ENCODE peak calls at places on chromosomes 5 and 9, in five cellular contexts. Z is bronchial epithelial cell; N is omental fat pad; J is CD8-positive, alpha-beta T cell; W is foreskin fibroblast. U is an unnamed sample.

GRCh38 chr5:61407706-61408105 is 75.6 kb downstream of the ZSWIM6 start:
- DNase-seq in Z (peak; percentile 25), N (no peak), J (no peak), W (no peak), U (no peak)

GRCh38 chr9:128499920-128500319 is 4.6 kb upstream of the GLE1 start:
- DNase-seq in Z (no peak), N (no peak), J (no peak), W (no peak), U (no peak)

GRCh38 chr5:112511920-112512319 is 92.8 kb upstream of the EPB41L4A start:
- DNase-seq in Z (no peak), N (no peak), J (no peak), W (no peak), U (no peak)

GRCh38 chr9:113614843-113615648 is 151.5 kb downstream of the RGS3 start:
- DNase-seq in Z (no peak), N (no peak), J (no peak), W (peak; percentile 70), U (no peak)

GRCh38 chr9:37302277-37302676 is 120.2 kb upstream of the GRHPR start:
- DNase-seq in Z (no peak), N (no peak), J (peak; percentile 46), W (no peak), U (no peak)

GRCh38 chr5:60978968-60979367 is 34.0 kb downstream of the NDUFAF2 start:
- DNase-seq in Z (no peak), N (no peak), J (no peak), W (no peak), U (no peak)

GRCh38 chr5:116769470-116769869 is 194.8 kb upstream of the SEMA6A start:
- DNase-seq in Z (no peak), N (no peak), J (no peak), W (no peak), U (no peak)

GRCh38 chr5:77103457-77103856 is 16.4 kb upstream of the ZBED3 start:
- DNase-seq in Z (no peak), N (no peak), J (no peak), W (peak; percentile 23), U (no peak)

GRCh38 chr9:5355817-5356216 is 16.1 kb upstream of the RLN1 start:
- DNase-seq in Z (no peak), N (no peak), J (no peak), W (no peak), U (no peak)

GRCh38 chr5:77232545-77232944 is 22.1 kb downstream of the PDE8B start:
- DNase-seq in Z (no peak), N (no peak), J (no peak), W (no peak), U (no peak)

GRCh38 chr5:134051305-134051704 is 46.5 kb upstream of the VDAC1 start:
- DNase-seq in Z (peak; percentile 76), N (no peak), J (no peak), W (peak; percentile 43), U (no peak)

GRCh38 chr9:94281101-94281500 is 22.0 kb downstream of the ZNF169 start:
- DNase-seq in Z (no peak), N (no peak), J (no peak), W (no peak), U (no peak)

GRCh38 chr5:116174111-116174510 is 89.3 kb downstream of the COMMD10 start:
- DNase-seq in Z (no peak), N (no peak), J (no peak), W (no peak), U (no peak)

GRCh38 chr5:81426347-81426746 is 32.4 kb upstream of the ACOT12 start:
- DNase-seq in Z (no peak), N (no peak), J (no peak), W (no peak), U (no peak)

GRCh38 chr5:151086905-151087360 is 6.1 kb upstream of the TNIP1 start:
- DNase-seq in Z (peak; percentile 57), N (no peak), J (peak; percentile 65), W (no peak), U (peak; percentile 57)

GRCh38 chr5:151925396-151925750 is 722 bp upstream of the GLRA1 start:
- DNase-seq in Z (no peak), N (no peak), J (no peak), W (no peak), U (no peak)

GRCh38 chr5:137888489-137888874 is 775 bp upstream of the PKD2L2 start:
- DNase-seq in Z (no peak), N (no peak), J (no peak), W (no peak), U (no peak)

GRCh38 chr5:54905942-54906537 is 79.4 kb downstream of the ESM1 start:
- DNase-seq in Z (peak; percentile 63), N (peak; percentile 58), J (peak; percentile 64), W (peak; percentile 66), U (no peak)

GRCh38 chr5:138849439-138849838 is 25.7 kb downstream of the LRRTM2 start:
- DNase-seq in Z (no peak), N (no peak), J (no peak), W (no peak), U (no peak)

GRCh38 chr5:54820346-54820745 is 165.0 kb downstream of the ESM1 start:
- DNase-seq in Z (no peak), N (no peak), J (no peak), W (no peak), U (no peak)

GRCh38 chr5:24742334-24742733 is 97.6 kb upstream of the CDH10 start:
- DNase-seq in Z (no peak), N (no peak), J (no peak), W (no peak), U (no peak)

GRCh38 chr5:3854069-3854741 is 258.6 kb downstream of the IRX1 start:
- DNase-seq in Z (no peak), N (no peak), J (no peak), W (no peak), U (no peak)

GRCh38 chr9:98807811-98808195 is 333 bp downstream of the GALNT12 start:
- DNase-seq in Z (no peak), N (no peak), J (peak; percentile 28), W (no peak), U (no peak)

GRCh38 chr9:18604971-18605370 is 131.0 kb downstream of the ADAMTSL1 start:
- DNase-seq in Z (no peak), N (no peak), J (no peak), W (no peak), U (no peak)

DNA sequence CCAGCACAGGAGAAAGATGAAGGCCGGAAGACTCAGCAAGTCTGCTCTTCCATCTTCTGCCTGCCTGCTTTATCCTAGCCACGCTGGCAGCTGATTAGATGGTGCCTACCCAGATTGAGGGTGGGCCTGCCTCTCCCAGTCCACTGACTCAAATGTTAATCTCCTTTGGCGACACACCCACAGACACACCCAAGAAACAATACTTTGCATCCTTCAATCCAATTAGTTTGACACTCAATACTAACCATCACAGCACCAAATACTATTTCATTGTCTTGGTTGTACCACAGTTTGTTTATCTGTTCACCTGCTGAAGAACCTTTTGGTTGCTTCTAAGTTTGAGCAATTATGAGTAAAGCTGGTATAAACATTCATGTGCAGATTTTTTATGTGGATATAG is 23.7 kb downstream of the SMIM32 start:
- DNase-seq in Z (no peak), N (no peak), J (no peak), W (no peak), U (no peak)
- TF ChIP-seq CTCF in Z (no peak), N (no peak), J (no peak), W (no peak), U (no peak)

GRCh38 chr9:92631452-92632211 is 38.3 kb downstream of the IPPK start:
- DNase-seq in Z (no peak), N (no peak), J (no peak), W (no peak), U (no peak)
- TF ChIP-seq CTCF in Z (no peak), N (no peak), J (no peak), W (no peak), U (no peak)

GRCh38 chr5:23132231-23132630 is 279.1 kb upstream of the CDH12 start:
- DNase-seq in Z (no peak), N (no peak), J (no peak), W (no peak), U (no peak)
- TF ChIP-seq CTCF in Z (no peak), N (no peak), J (no peak), W (no peak), U (no peak)

DNA sequence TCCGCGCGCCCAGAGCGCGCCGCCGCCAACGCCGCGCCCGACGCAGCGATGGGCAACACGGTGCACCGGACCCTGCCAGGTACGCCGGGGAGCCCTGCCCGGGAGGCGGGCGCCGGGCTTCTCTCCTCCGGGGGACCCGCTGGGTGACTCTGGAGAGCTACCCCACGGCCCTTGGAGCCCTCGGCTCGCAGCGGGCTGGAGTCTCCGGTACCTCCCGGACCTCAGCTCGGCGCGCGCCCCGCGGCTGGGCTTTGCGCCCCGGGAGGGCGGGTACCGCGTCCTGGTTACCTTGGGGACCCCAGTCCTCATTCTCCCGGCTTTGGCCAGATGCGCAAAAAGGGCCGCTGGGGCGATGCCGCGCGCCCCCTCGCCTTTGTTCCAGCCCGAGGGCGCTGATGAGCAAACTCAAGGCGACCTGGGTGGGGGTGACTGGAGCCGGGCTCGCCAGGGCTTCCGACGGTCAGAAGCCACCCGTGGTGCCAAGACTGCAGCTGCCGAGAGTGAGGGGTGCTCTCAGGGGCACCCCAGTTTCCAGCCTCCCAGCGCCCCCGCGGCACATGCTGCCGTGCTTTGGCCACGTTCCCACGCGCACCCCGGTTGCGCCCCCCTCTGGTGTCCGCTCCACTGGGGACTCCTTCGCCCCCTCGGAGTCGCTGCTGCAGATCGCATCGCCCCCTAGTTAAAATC is 439 bp downstream of the NEURL1B start:
- DNase-seq in Z (no peak), N (no peak), J (no peak), W (no peak), U (no peak)
- TF ChIP-seq CTCF in Z (peak; percentile 13), N (no peak), J (no peak), W (peak; percentile 14), U (no peak)

GRCh38 chr9:16824545-16825041 is 45.9 kb downstream of the BNC2 start:
- DNase-seq in Z (peak; percentile 88), N (no peak), J (no peak), W (no peak), U (no peak)
- TF ChIP-seq CTCF in Z (no peak), N (no peak), J (no peak), W (no peak), U (no peak)

DNA sequence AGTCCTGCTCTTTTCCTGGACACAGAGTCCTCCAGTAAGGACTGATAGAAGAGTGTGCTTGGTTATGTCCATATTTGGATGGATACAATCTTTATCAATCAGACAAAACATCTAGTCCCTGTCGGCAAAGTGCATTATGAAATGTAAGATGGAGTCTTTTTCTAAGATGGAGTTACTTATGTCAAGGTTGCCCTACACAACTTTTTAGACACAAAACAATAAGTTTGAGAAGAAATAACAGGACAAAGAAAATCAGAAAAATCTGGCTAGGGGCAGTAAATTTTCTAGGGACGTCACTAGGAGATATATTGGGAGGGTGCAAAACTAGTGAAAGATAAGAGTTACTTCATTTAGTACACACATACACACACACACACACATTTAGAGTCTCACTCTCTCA is 23.3 kb upstream of the SUB1 start:
- DNase-seq in Z (no peak), N (no peak), J (no peak), W (no peak), U (no peak)
- TF ChIP-seq CTCF in Z (no peak), N (no peak), J (no peak), W (no peak), U (no peak)